ENCODE peak calls at places on chromosomes 5 and 9, in seven cellular contexts. One of them, this sample, is unnamed.

GRCh38 chr5:68368686-68369359 is 153.3 kb downstream of the PIK3R1 start:
- DNase-seq in GM12865: no peak
- DNase-seq in H9: no peak
- DNase-seq in activated B cell treated with CpG ODN at 0.5 μM for 24 hours: no peak
- DNase-seq in neural progenitor cell: no peak
- DNase-seq in esophagus squamous epithelium: no peak
- DNase-seq in GM03348: no peak
- DNase-seq in this sample: no peak

GRCh38 chr5:42494414-42494813 is 71.2 kb downstream of the GHR start:
- DNase-seq in GM12865: no peak
- DNase-seq in H9: no peak
- DNase-seq in activated B cell treated with CpG ODN at 0.5 μM for 24 hours: no peak
- DNase-seq in neural progenitor cell: no peak
- DNase-seq in esophagus squamous epithelium: no peak
- DNase-seq in GM03348: no peak
- DNase-seq in this sample: no peak

GRCh38 chr9:127873223-127873691 is 4.2 kb downstream of the AK1 start:
- DNase-seq in GM12865: no peak
- DNase-seq in H9: no peak
- DNase-seq in activated B cell treated with CpG ODN at 0.5 μM for 24 hours: no peak
- DNase-seq in neural progenitor cell: peak
- DNase-seq in esophagus squamous epithelium: no peak
- DNase-seq in GM03348: no peak
- DNase-seq in this sample: no peak

GRCh38 chr9:136439550-136440408 is at the start of gene INPP5E:
- DNase-seq in GM12865: peak
- DNase-seq in H9: peak
- DNase-seq in activated B cell treated with CpG ODN at 0.5 μM for 24 hours: peak
- DNase-seq in neural progenitor cell: peak
- DNase-seq in esophagus squamous epithelium: no peak
- DNase-seq in GM03348: peak
- DNase-seq in this sample: no peak

GRCh38 chr5:151663617-151664322 is 22.9 kb downstream of the SPARC start:
- DNase-seq in GM12865: peak
- DNase-seq in H9: no peak
- DNase-seq in activated B cell treated with CpG ODN at 0.5 μM for 24 hours: no peak
- DNase-seq in neural progenitor cell: no peak
- DNase-seq in esophagus squamous epithelium: no peak
- DNase-seq in GM03348: no peak
- DNase-seq in this sample: peak

GRCh38 chr5:31149072-31149471 is 44.4 kb upstream of the CDH6 start:
- DNase-seq in GM12865: no peak
- DNase-seq in H9: no peak
- DNase-seq in activated B cell treated with CpG ODN at 0.5 μM for 24 hours: no peak
- DNase-seq in neural progenitor cell: no peak
- DNase-seq in esophagus squamous epithelium: no peak
- DNase-seq in GM03348: no peak
- DNase-seq in this sample: no peak

GRCh38 chr5:109688647-109688998 is 1.1 kb upstream of the MAN2A1 start:
- DNase-seq in GM12865: peak
- DNase-seq in H9: no peak
- DNase-seq in activated B cell treated with CpG ODN at 0.5 μM for 24 hours: no peak
- DNase-seq in neural progenitor cell: peak
- DNase-seq in esophagus squamous epithelium: no peak
- DNase-seq in GM03348: no peak
- DNase-seq in this sample: no peak

GRCh38 chr5:74476197-74477081 is 164.1 kb downstream of the ENC1 start:
- DNase-seq in GM12865: peak
- DNase-seq in H9: no peak
- DNase-seq in activated B cell treated with CpG ODN at 0.5 μM for 24 hours: no peak
- DNase-seq in neural progenitor cell: no peak
- DNase-seq in esophagus squamous epithelium: no peak
- DNase-seq in GM03348: no peak
- DNase-seq in this sample: no peak

GRCh38 chr5:27377626-27378025 is 339.2 kb upstream of the CDH9 start:
- DNase-seq in GM12865: no peak
- DNase-seq in H9: no peak
- DNase-seq in activated B cell treated with CpG ODN at 0.5 μM for 24 hours: no peak
- DNase-seq in neural progenitor cell: no peak
- DNase-seq in esophagus squamous epithelium: no peak
- DNase-seq in GM03348: no peak
- DNase-seq in this sample: no peak

GRCh38 chr5:39394946-39395345 is 29.8 kb downstream of the DAB2 start:
- DNase-seq in GM12865: no peak
- DNase-seq in H9: no peak
- DNase-seq in activated B cell treated with CpG ODN at 0.5 μM for 24 hours: no peak
- DNase-seq in neural progenitor cell: no peak
- DNase-seq in esophagus squamous epithelium: no peak
- DNase-seq in GM03348: peak
- DNase-seq in this sample: no peak

GRCh38 chr9:35660966-35661413 is 2.9 kb downstream of the CCDC107 start:
- DNase-seq in GM12865: no peak
- DNase-seq in H9: no peak
- DNase-seq in activated B cell treated with CpG ODN at 0.5 μM for 24 hours: no peak
- DNase-seq in neural progenitor cell: peak
- DNase-seq in esophagus squamous epithelium: no peak
- DNase-seq in GM03348: peak
- DNase-seq in this sample: no peak

GRCh38 chr9:95102001-95102433 is 215.5 kb downstream of the FANCC start:
- DNase-seq in GM12865: no peak
- DNase-seq in H9: no peak
- DNase-seq in activated B cell treated with CpG ODN at 0.5 μM for 24 hours: no peak
- DNase-seq in neural progenitor cell: peak
- DNase-seq in esophagus squamous epithelium: no peak
- DNase-seq in GM03348: no peak
- DNase-seq in this sample: no peak

GRCh38 chr9:27528278-27528885 is 1.2 kb downstream of the MOB3B start:
- DNase-seq in GM12865: peak
- DNase-seq in H9: peak
- DNase-seq in activated B cell treated with CpG ODN at 0.5 μM for 24 hours: peak
- DNase-seq in neural progenitor cell: peak
- DNase-seq in esophagus squamous epithelium: peak
- DNase-seq in GM03348: peak
- DNase-seq in this sample: no peak

GRCh38 chr9:69744688-69745380 is 15.0 kb downstream of the PTAR1 start:
- DNase-seq in GM12865: no peak
- DNase-seq in H9: no peak
- DNase-seq in activated B cell treated with CpG ODN at 0.5 μM for 24 hours: no peak
- DNase-seq in neural progenitor cell: no peak
- DNase-seq in esophagus squamous epithelium: no peak
- DNase-seq in GM03348: no peak
- DNase-seq in this sample: no peak

GRCh38 chr9:34589656-34590375 is at the start of gene CNTFR:
- DNase-seq in GM12865: no peak
- DNase-seq in H9: no peak
- DNase-seq in activated B cell treated with CpG ODN at 0.5 μM for 24 hours: peak
- DNase-seq in neural progenitor cell: peak
- DNase-seq in esophagus squamous epithelium: no peak
- DNase-seq in GM03348: peak
- DNase-seq in this sample: no peak

GRCh38 chr5:107869459-107870115 is 198.8 kb upstream of the EFNA5 start:
- DNase-seq in GM12865: no peak
- DNase-seq in H9: no peak
- DNase-seq in activated B cell treated with CpG ODN at 0.5 μM for 24 hours: no peak
- DNase-seq in neural progenitor cell: no peak
- DNase-seq in esophagus squamous epithelium: no peak
- DNase-seq in GM03348: peak
- DNase-seq in this sample: no peak

This sample was measured in SIG-M5.